ENCODE peak calls at places on chromosome 11, in five cellular contexts. X, B, J, W and U are unnamed samples.

GRCh38 chr11:8354622-8355417 is 91.1 kb upstream of the LMO1 start:
- DNase-seq in X (no peak), B (no peak), J (peak; percentile 79), W (no peak), U (no peak)

GRCh38 chr11:121889168-121889567 is 226.8 kb downstream of the BLID start:
- DNase-seq in X (no peak), B (no peak), J (no peak), W (no peak), U (no peak)

GRCh38 chr11:66002648-66003225 is 434 bp downstream of the BANF1 start:
- DNase-seq in X (peak; percentile 45), B (peak; percentile 93), J (no peak), W (no peak), U (peak; percentile 33)

GRCh38 chr11:57341250-57341808 is 3.2 kb downstream of the P2RX3 start:
- DNase-seq in X (no peak), B (no peak), J (no peak), W (no peak), U (no peak)

GRCh38 chr11:9565822-9566560 is 7.5 kb upstream of the WEE1 start:
- DNase-seq in X (peak; percentile 99), B (peak; percentile 83), J (peak; percentile 16), W (peak; percentile 84), U (peak; percentile 23)

GRCh38 chr11:76266269-76266668 is 60.0 kb upstream of the WNT11 start:
- DNase-seq in X (no peak), B (no peak), J (no peak), W (no peak), U (no peak)

GRCh38 chr11:62054484-62055121 is 69.2 kb upstream of the INCENP start:
- DNase-seq in X (peak; percentile 78), B (no peak), J (no peak), W (no peak), U (no peak)

GRCh38 chr11:65982824-65983588 is 19.0 kb downstream of the EIF1AD start:
- DNase-seq in X (no peak), B (no peak), J (peak; percentile 11), W (no peak), U (no peak)

GRCh38 chr11:126104420-126104819 is 41.8 kb upstream of the CDON start:
- DNase-seq in X (no peak), B (no peak), J (no peak), W (no peak), U (no peak)

GRCh38 chr11:1553808-1554594 is 18.1 kb downstream of the DUSP8 start:
- DNase-seq in X (no peak), B (no peak), J (no peak), W (no peak), U (no peak)

GRCh38 chr11:105022998-105023397 is at the start of gene CASP5:
- DNase-seq in X (no peak), B (no peak), J (no peak), W (no peak), U (peak; percentile 5)

GRCh38 chr11:77156396-77157195 is 28.6 kb downstream of the MYO7A start:
- DNase-seq in X (no peak), B (no peak), J (no peak), W (no peak), U (no peak)

GRCh38 chr11:120613264-120614226 is 102.0 kb downstream of the GRIK4 start:
- DNase-seq in X (no peak), B (no peak), J (no peak), W (peak; percentile 83), U (no peak)

GRCh38 chr11:125261471-125262087 is 97.0 kb downstream of the PKNOX2 start:
- DNase-seq in X (no peak), B (no peak), J (no peak), W (no peak), U (no peak)

GRCh38 chr11:12868315-12869073 is 140.6 kb upstream of the RASSF10 start:
- DNase-seq in X (no peak), B (no peak), J (no peak), W (no peak), U (no peak)

DNA sequence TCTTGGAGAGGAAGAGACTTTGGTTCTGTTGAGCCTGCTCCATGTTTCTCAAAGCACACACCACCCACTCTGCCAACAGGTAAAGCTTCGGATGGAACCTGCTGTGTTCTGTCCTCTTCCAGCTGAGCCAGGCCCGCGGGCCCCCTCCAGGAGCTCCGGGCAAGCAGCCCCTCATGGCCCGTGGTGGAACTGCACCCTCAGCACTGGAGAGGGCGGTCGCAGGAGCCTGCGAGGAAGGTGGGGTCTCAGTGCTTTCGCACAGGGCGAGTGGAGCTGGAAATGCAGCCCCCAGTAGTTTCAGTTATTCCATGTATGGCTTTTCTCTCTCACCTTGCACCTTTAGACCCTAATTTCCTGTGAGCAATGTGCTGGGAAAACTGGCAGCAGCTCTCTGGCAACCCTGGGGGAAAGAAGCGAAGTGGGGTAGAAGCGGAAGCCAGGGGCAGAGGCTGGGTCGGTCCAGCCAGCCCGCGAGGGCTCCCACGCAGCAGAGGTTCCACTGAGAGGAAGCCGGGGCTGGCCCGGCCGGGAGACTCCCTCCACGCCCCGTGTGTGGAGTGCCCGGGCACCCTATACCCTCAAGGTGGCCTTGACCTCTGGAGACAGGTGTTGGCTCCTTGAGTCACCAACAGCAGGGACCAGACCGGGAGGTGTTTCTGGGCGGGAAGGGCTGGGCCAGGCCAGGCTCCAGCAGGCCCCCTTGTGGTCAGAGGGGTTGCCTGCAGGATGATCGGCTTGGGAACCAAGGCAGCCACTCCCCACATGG is 119.9 kb upstream of the TMEM45B start:
- DNase-seq in X (peak; percentile 46), B (peak; percentile 72), J (peak; percentile 70), W (no peak), U (peak; percentile 46)
- TF ChIP-seq GABPA in X (no peak), B (no peak), J (no peak), W (no peak), U (no peak)

GRCh38 chr11:78855146-78855545 is 280.5 kb upstream of the NARS2 start:
- DNase-seq in X (no peak), B (no peak), J (no peak), W (no peak), U (no peak)

GRCh38 chr11:78853521-78853920 is 278.9 kb upstream of the NARS2 start:
- DNase-seq in X (no peak), B (no peak), J (no peak), W (no peak), U (no peak)

GRCh38 chr11:78857688-78858087 is 283.0 kb upstream of the NARS2 start:
- DNase-seq in X (no peak), B (no peak), J (peak; percentile 59), W (no peak), U (no peak)

GRCh38 chr11:78850078-78850477 is 275.4 kb upstream of the NARS2 start:
- DNase-seq in X (no peak), B (no peak), J (no peak), W (no peak), U (no peak)

DNA sequence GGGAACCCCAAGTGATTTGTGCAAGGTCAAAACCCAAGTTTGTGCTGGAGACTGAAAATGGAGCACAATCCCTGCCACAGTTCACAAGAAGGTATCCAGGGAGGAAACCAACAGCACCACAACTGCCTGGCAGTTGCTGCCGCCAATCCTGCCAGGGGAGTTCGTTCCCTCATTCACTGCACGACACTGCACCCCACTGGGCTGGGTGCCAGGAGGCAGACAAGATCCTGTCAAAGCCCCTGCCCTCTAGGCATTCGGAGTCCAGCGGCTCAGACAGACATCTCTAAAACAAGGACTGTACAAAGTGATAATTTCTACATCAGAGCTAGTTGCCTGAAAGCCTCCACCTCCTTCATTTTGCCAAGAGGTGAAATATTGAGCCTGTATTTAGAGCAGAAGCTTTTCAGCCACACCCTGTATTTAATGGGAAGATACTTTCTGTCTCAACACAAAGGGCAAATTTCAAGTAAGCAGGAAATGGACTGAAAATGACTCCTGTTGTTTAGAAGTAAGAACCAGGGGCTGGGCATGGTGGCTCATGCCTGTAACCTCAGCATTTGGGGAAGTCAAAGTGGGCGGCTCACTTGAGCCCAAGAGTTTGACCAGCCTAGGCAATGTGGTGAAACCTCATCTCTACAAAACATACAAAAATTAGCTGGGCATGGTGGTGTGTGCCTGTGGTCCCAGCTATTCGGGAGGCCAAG is 277.4 kb upstream of the NARS2 start:
- DNase-seq in X (no peak), B (no peak), J (peak; percentile 72), W (no peak), U (no peak)
- TF ChIP-seq REST in X (no peak), B (no peak), J (no peak), W (no peak), U (no peak)

DNA sequence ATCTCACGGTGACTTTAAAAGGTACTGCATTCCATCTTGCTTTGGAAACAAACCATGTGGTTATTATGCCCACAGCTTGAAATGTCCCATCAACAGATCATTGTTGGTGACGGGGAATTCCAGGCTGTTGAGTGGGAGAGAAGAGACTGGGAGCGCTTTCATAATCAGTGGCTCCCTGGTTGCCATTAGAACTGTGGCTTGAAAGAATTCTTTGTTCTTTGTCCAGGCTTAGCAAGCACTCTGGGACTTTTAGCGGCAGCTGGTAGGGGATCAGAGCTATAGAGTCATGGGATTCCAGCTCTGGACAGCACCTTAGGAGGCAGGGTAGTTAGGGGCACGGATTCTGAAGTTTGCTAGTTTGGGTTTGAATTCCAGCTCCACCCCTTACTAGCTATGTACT is 22.0 kb downstream of the MMP20 start:
- DNase-seq in X (peak; percentile 98), B (no peak), J (no peak), W (no peak), U (no peak)
- TF ChIP-seq GABPA in X (no peak), B (no peak), J (no peak), W (no peak), U (no peak)

DNA sequence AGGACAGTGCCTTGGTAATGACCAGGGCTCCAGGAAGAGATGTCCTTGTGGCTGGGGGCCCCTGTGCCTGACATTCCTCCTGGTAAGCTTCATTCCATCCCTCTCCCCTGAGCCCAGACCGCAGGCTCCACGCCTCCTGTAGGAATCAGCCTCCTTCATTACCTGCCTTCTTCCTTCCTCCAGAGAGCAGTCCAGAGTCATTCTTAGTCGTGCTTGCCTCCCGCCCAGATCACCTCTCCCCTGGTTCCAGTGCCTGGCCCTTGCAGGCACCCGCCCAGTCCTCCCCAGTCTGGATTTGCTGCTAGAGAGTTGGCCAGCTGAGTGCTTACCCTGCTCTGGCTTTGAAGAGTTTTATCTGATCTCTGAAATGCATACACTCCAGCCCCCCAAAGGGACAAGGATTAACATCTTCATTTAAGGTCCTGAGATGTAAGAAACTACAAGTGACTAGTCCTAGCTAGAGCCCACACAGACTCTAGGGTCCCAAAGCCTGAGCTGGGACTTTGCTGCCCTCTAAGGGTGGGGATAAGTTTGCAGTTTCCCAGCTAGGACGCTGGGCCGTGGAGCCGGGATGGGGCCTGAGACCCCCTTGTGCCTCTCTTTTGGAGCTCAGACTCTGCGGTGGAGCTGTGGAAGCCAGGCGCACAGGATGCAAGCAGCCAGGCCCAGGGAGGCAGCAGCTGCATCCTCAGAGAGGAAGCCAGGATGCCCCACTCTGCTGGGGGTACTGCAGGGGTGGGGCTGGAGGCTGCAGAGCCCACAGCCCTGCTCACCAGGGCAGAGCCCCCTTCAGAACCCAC is 1.6 kb downstream of the NR1H3 start:
- DNase-seq in X (peak; percentile 46), B (no peak), J (peak; percentile 74), W (no peak), U (no peak)
- TF ChIP-seq REST in X (no peak), B (no peak), J (no peak), W (no peak), U (no peak)

GRCh38 chr11:83220279-83220678 is 26.8 kb downstream of the ANKRD42 start:
- DNase-seq in X (no peak), B (no peak), J (no peak), W (no peak), U (no peak)
- TF ChIP-seq GABPA in X (no peak), B (no peak), J (no peak), W (no peak), U (no peak)